ENCODE peak calls at places on chromosome 15, in four cellular contexts. One of them, this sample, is unnamed.

GRCh38 chr15:76267077-76267476 is 44.2 kb downstream of the ETFA start:
- DNase-seq in upper lobe of left lung: no peak
- DNase-seq in body of pancreas: no peak
- DNase-seq in keratinocyte: no peak
- DNase-seq in this sample: no peak

GRCh38 chr15:71800835-71801745 is 9.3 kb upstream of the NR2E3 start:
- DNase-seq in upper lobe of left lung: peak; percentile 46
- DNase-seq in body of pancreas: peak; percentile 55
- DNase-seq in keratinocyte: peak; percentile 9
- DNase-seq in this sample: peak; percentile 65

GRCh38 chr15:31062965-31063355 is 38.6 kb downstream of the TRPM1 start:
- DNase-seq in upper lobe of left lung: no peak
- DNase-seq in body of pancreas: no peak
- DNase-seq in keratinocyte: no peak
- DNase-seq in this sample: no peak

GRCh38 chr15:96123630-96124187 is 206.8 kb upstream of the NR2F2 start:
- DNase-seq in upper lobe of left lung: no peak
- DNase-seq in body of pancreas: no peak
- DNase-seq in keratinocyte: no peak
- DNase-seq in this sample: no peak

GRCh38 chr15:45611305-45611704 is 23.5 kb upstream of the SQOR start:
- DNase-seq in upper lobe of left lung: no peak
- DNase-seq in body of pancreas: no peak
- DNase-seq in keratinocyte: no peak
- DNase-seq in this sample: peak; percentile 35

GRCh38 chr15:85472349-85472748 is 91.9 kb downstream of the AKAP13 start:
- DNase-seq in upper lobe of left lung: no peak
- DNase-seq in body of pancreas: no peak
- DNase-seq in keratinocyte: no peak
- DNase-seq in this sample: no peak

GRCh38 chr15:57343018-57343417 is 33.3 kb upstream of the CGNL1 start:
- DNase-seq in upper lobe of left lung: no peak
- DNase-seq in body of pancreas: no peak
- DNase-seq in keratinocyte: no peak
- DNase-seq in this sample: no peak

GRCh38 chr15:65069179-65069578 is 1.4 kb upstream of the RASL12 start:
- DNase-seq in upper lobe of left lung: no peak
- DNase-seq in body of pancreas: peak; percentile 35
- DNase-seq in keratinocyte: no peak
- DNase-seq in this sample: no peak

GRCh38 chr15:92886229-92886628 is 13.9 kb upstream of the CHD2 start:
- DNase-seq in upper lobe of left lung: no peak
- DNase-seq in body of pancreas: no peak
- DNase-seq in keratinocyte: no peak
- DNase-seq in this sample: no peak

GRCh38 chr15:62495670-62496328 is 330.7 kb upstream of the C2CD4B start:
- DNase-seq in upper lobe of left lung: no peak
- DNase-seq in body of pancreas: peak; percentile 28
- DNase-seq in keratinocyte: peak; percentile 11
- DNase-seq in this sample: peak; percentile 43

GRCh38 chr15:85588657-85589056 is 206.1 kb downstream of the KLHL25 start:
- DNase-seq in upper lobe of left lung: no peak
- DNase-seq in body of pancreas: no peak
- DNase-seq in keratinocyte: no peak
- DNase-seq in this sample: no peak

GRCh38 chr15:32691316-32692032 is 26.3 kb upstream of the GREM1 start:
- DNase-seq in upper lobe of left lung: no peak
- DNase-seq in body of pancreas: no peak
- DNase-seq in keratinocyte: no peak
- DNase-seq in this sample: no peak

GRCh38 chr15:57213783-57214366 is 162.4 kb upstream of the CGNL1 start:
- DNase-seq in upper lobe of left lung: no peak
- DNase-seq in body of pancreas: no peak
- DNase-seq in keratinocyte: no peak
- DNase-seq in this sample: no peak

GRCh38 chr15:83558146-83558545 is 95.8 kb upstream of the ADAMTSL3 start:
- DNase-seq in upper lobe of left lung: no peak
- DNase-seq in body of pancreas: no peak
- DNase-seq in keratinocyte: no peak
- DNase-seq in this sample: no peak

GRCh38 chr15:89448825-89449224 is 47.6 kb downstream of the RHCG start:
- DNase-seq in upper lobe of left lung: no peak
- DNase-seq in body of pancreas: no peak
- DNase-seq in keratinocyte: no peak
- DNase-seq in this sample: no peak

GRCh38 chr15:74790080-74790916 is 8.4 kb downstream of the CSK start:
- DNase-seq in upper lobe of left lung: peak; percentile 69
- DNase-seq in body of pancreas: peak; percentile 53
- DNase-seq in keratinocyte: no peak
- DNase-seq in this sample: no peak

GRCh38 chr15:44606740-44607139 is 56.7 kb downstream of the SPG11 start:
- DNase-seq in upper lobe of left lung: no peak
- DNase-seq in body of pancreas: no peak
- DNase-seq in keratinocyte: no peak
- DNase-seq in this sample: no peak

GRCh38 chr15:82942691-82943090 is 9.8 kb downstream of the HOMER2 start:
- DNase-seq in upper lobe of left lung: peak; percentile 91
- DNase-seq in body of pancreas: peak; percentile 97
- DNase-seq in keratinocyte: peak; percentile 81
- DNase-seq in this sample: peak; percentile 86

GRCh38 chr15:52653451-52653964 is 25.7 kb downstream of the ATOSA start:
- DNase-seq in upper lobe of left lung: no peak
- DNase-seq in body of pancreas: no peak
- DNase-seq in keratinocyte: peak; percentile 53
- DNase-seq in this sample: peak; percentile 70

GRCh38 chr15:63944681-63944955 is 101.7 kb downstream of the DAPK2 start:
- DNase-seq in upper lobe of left lung: no peak
- DNase-seq in body of pancreas: no peak
- DNase-seq in keratinocyte: no peak
- DNase-seq in this sample: no peak

GRCh38 chr15:34651962-34652725 is 68.7 kb upstream of the GOLGA8B start:
- DNase-seq in upper lobe of left lung: no peak
- DNase-seq in body of pancreas: peak; percentile 16
- DNase-seq in keratinocyte: no peak
- DNase-seq in this sample: no peak

GRCh38 chr15:29571728-29572454 is 250.4 kb downstream of the TJP1 start:
- DNase-seq in upper lobe of left lung: no peak
- DNase-seq in body of pancreas: peak; percentile 35
- DNase-seq in keratinocyte: no peak
- DNase-seq in this sample: no peak
- H3K27ac ChIP-seq in upper lobe of left lung: no peak overlapping the region
- H3K27ac ChIP-seq in body of pancreas: peak overlapping the region; percentile 73
- H3K27ac ChIP-seq in keratinocyte: no peak overlapping the region
- H3K27ac ChIP-seq in this sample: no peak overlapping the region

GRCh38 chr15:99706557-99707303 is 26.5 kb downstream of the LYSMD4 start:
- DNase-seq in upper lobe of left lung: no peak
- DNase-seq in body of pancreas: no peak
- DNase-seq in keratinocyte: no peak
- DNase-seq in this sample: no peak
- H3K4me1 ChIP-seq in upper lobe of left lung: peaks cover 40% of the 10 kb centered on the region
- H3K4me1 ChIP-seq in body of pancreas: peaks cover 41% of the 10 kb centered on the region
- H3K4me1 ChIP-seq in keratinocyte: peaks cover 37% of the 10 kb centered on the region
- H3K4me1 ChIP-seq in this sample: peaks cover 11% of the 10 kb centered on the region

GRCh38 chr15:22960587-22960986 is 19.6 kb downstream of the CYFIP1 start:
- DNase-seq in upper lobe of left lung: no peak
- DNase-seq in body of pancreas: no peak
- DNase-seq in keratinocyte: no peak
- DNase-seq in this sample: no peak
- H3K27ac ChIP-seq in upper lobe of left lung: peak overlapping the region; percentile 72
- H3K27ac ChIP-seq in body of pancreas: peak overlapping the region; percentile 37
- H3K27ac ChIP-seq in keratinocyte: no peak overlapping the region
- H3K27ac ChIP-seq in this sample: no peak overlapping the region

DNA sequence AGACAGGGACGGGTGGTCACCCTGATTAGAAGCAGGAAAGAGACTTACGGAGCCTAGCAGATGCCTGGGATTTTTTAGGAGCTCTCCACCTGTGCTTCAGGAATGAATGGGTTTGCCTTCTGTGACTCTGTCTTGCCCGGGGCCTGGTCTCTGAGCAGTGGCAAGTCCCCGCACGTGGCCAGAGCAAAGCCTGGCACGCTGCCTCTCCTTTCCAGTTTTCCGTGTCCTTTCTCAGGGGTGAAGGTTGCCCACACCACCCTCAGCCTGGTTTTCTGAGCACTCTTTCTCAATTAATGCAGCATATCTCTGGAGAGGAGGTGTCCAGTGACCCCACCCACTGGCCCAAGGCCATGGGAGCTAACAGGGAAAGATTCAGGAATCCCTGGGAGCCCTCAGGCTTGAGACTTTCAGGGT is 14.5 kb upstream of the CHST14 start:
- DNase-seq in upper lobe of left lung: no peak
- DNase-seq in body of pancreas: peak; percentile 67
- DNase-seq in keratinocyte: no peak
- DNase-seq in this sample: peak; percentile 59
- H3K4me1 ChIP-seq in upper lobe of left lung: peaks cover 41% of the 10 kb centered on the region
- H3K4me1 ChIP-seq in body of pancreas: peaks cover 50% of the 10 kb centered on the region
- H3K4me1 ChIP-seq in keratinocyte: peaks cover 30% of the 10 kb centered on the region
- H3K4me1 ChIP-seq in this sample: peaks cover 27% of the 10 kb centered on the region

GRCh38 chr15:98787190-98787589 is 138.9 kb downstream of the IGF1R start:
- DNase-seq in upper lobe of left lung: no peak
- DNase-seq in body of pancreas: no peak
- DNase-seq in keratinocyte: no peak
- DNase-seq in this sample: no peak
- H3K27ac ChIP-seq in upper lobe of left lung: no peak overlapping the region
- H3K27ac ChIP-seq in body of pancreas: peak overlapping the region; percentile 34
- H3K27ac ChIP-seq in keratinocyte: no peak overlapping the region
- H3K27ac ChIP-seq in this sample: no peak overlapping the region

DNA sequence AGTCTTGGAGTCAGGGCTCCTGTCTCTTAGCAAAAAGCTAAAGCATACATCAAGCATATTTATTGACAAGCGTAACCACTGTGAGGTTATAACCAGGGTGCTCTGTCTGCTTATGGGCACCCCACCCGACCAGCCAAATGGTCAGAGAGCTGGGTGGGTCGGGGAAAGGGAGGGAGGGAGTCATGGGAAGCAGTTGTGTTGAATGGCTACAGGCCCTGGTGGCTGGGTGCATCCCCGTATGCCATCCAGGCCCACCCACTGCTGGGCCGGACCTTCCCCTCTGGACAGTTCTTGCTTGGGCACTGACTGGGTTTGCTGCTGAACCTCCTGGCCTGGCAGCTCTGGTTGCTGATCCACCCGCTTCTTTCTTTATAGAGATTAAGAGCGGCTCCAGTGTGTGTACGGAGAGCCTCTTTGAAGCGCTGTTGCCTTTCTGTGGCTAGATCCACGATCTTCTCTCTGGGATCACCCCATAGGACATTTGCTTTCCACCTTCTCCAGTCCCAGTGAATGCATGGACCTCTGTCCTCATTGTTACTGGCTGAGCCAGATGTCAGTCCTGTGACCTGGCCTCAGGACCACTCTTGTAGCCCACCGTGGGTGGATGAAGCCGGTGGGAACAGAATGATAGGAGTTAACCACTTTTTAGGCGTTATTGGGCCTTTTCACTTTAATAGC is 59.6 kb downstream of the SMAD3 start:
- DNase-seq in upper lobe of left lung: no peak
- DNase-seq in body of pancreas: no peak
- DNase-seq in keratinocyte: no peak
- DNase-seq in this sample: no peak
- H3K4me1 ChIP-seq in upper lobe of left lung: peaks cover 35% of the 10 kb centered on the region
- H3K4me1 ChIP-seq in body of pancreas: peaks cover 68% of the 10 kb centered on the region
- H3K4me1 ChIP-seq in keratinocyte: peaks cover 87% of the 10 kb centered on the region
- H3K4me1 ChIP-seq in this sample: peaks cover 80% of the 10 kb centered on the region

GRCh38 chr15:58929891-58930416 is 3.5 kb downstream of the SLTM start:
- DNase-seq in upper lobe of left lung: no peak
- DNase-seq in body of pancreas: no peak
- DNase-seq in keratinocyte: no peak
- DNase-seq in this sample: no peak
- H3K27ac ChIP-seq in upper lobe of left lung: no peak overlapping the region
- H3K27ac ChIP-seq in body of pancreas: no peak overlapping the region
- H3K27ac ChIP-seq in keratinocyte: no peak overlapping the region
- H3K27ac ChIP-seq in this sample: no peak overlapping the region

This sample was measured in PC-9.